ENCODE peak calls at places on chromosomes 1 and 21, in six cellular contexts. N is dermis microvascular lymphatic vessel endothelial cell, B is SJSA1, T is MM.1S, J is WTC11, I is neural progenitor cell. V is an unnamed sample.

GRCh38 chr1:117166076-117166475 is 44.5 kb upstream of the TRIM45 start:
- DNase-seq in N (no peak), T (no peak), J (no peak), B (no peak), I (no peak), V (no peak)

GRCh38 chr1:208135354-208135753 is 108.8 kb downstream of the PLXNA2 start:
- DNase-seq in I (no peak), N (no peak), T (no peak), J (no peak), B (no peak), V (no peak)

GRCh38 chr1:27879374-27880082 is 7.2 kb downstream of the THEMIS2 start:
- DNase-seq in T (no peak), I (no peak), N (no peak), B (no peak), J (no peak), V (no peak)

GRCh38 chr1:89804646-89805237 is 16.1 kb upstream of the LRRC8D start:
- DNase-seq in N (peak), J (peak), B (peak), T (peak), I (peak), V (peak)

GRCh38 chr1:230752407-230752806 is 5.2 kb downstream of the CAPN9 start:
- DNase-seq in T (no peak), I (no peak), B (no peak), N (no peak), J (peak), V (peak)

GRCh38 chr1:174008979-174009378 is 13.2 kb downstream of the RC3H1 start:
- DNase-seq in N (no peak), J (no peak), B (no peak), I (no peak), T (no peak), V (no peak)

GRCh38 chr21:19322360-19322759 is 918.8 kb upstream of the TMPRSS15 start:
- DNase-seq in I (no peak), N (no peak), T (no peak), J (no peak), B (no peak), V (peak)

GRCh38 chr1:198253668-198254067 is 96.9 kb downstream of the NEK7 start:
- DNase-seq in B (no peak), T (peak), I (peak), J (no peak), N (peak), V (peak)

GRCh38 chr1:84619383-84620093 is 45.3 kb upstream of the CTBS start:
- DNase-seq in T (no peak), B (peak), I (no peak), N (peak), J (no peak), V (peak)

GRCh38 chr1:206744683-206745082 is 25.9 kb upstream of the IL19 start:
- DNase-seq in I (no peak), N (no peak), B (no peak), T (no peak), J (no peak), V (no peak)

GRCh38 chr1:72780212-72780611 is 497.9 kb upstream of the NEGR1 start:
- DNase-seq in I (no peak), N (no peak), T (no peak), J (no peak), B (no peak), V (no peak)

GRCh38 chr1:20037877-20038276 is 32.1 kb upstream of the PLA2G5 start:
- DNase-seq in N (no peak), J (peak), B (no peak), T (peak), I (no peak), V (no peak)

GRCh38 chr1:89022167-89022959 is at the start of gene GBP3:
- DNase-seq in T (peak), N (peak), I (no peak), B (no peak), J (no peak), V (peak)

GRCh38 chr1:15730423-15730822 is 5.6 kb upstream of the SLC25A34 start:
- DNase-seq in B (no peak), T (no peak), N (no peak), I (no peak), J (no peak), V (no peak)

GRCh38 chr1:225481738-225482137 is 53.9 kb upstream of the LBR start:
- DNase-seq in T (no peak), I (no peak), B (no peak), N (no peak), J (no peak), V (peak)

GRCh38 chr1:46551597-46552095 is at the start of gene KNCN:
- DNase-seq in N (no peak), I (no peak), B (no peak), T (no peak), J (no peak), V (no peak)

GRCh38 chr1:37989381-37989930 is 366 bp downstream of the SF3A3 start:
- DNase-seq in I (peak), J (no peak), T (peak), B (peak), N (peak), V (peak)

GRCh38 chr1:51569284-51570062 is 47.4 kb upstream of the OSBPL9 start:
- DNase-seq in N (peak), T (peak), B (peak), I (no peak), J (no peak), V (peak)

GRCh38 chr1:24830680-24831272 is 85.5 kb downstream of the CLIC4 start:
- DNase-seq in I (peak), J (no peak), B (no peak), T (peak), N (peak), V (peak)

GRCh38 chr1:7404046-7404742 is 366.9 kb upstream of the VAMP3 start:
- DNase-seq in I (no peak), T (no peak), B (peak), N (no peak), J (no peak), V (no peak)

GRCh38 chr1:912740-913301 is 10.9 kb upstream of the SAMD11 start:
- DNase-seq in N (no peak), T (no peak), J (peak), I (peak), B (no peak), V (peak)

GRCh38 chr1:161930064-161930463 is 93.6 kb downstream of the OLFML2B start:
- DNase-seq in N (peak), J (no peak), T (no peak), I (no peak), B (no peak), V (no peak)

GRCh38 chr1:214316597-214316996 is 35.6 kb downstream of the SMYD2 start:
- DNase-seq in I (peak), B (no peak), J (peak), T (no peak), N (peak), V (no peak)

GRCh38 chr1:31575373-31576140 is 758 bp upstream of the TINAGL1 start:
- DNase-seq in J (peak), N (no peak), T (no peak), B (peak), I (peak), V (peak)

GRCh38 chr1:190138266-190138665 is 339.4 kb downstream of the BRINP3 start:
- DNase-seq in N (no peak), I (no peak), T (no peak), B (no peak), J (no peak), V (no peak)

GRCh38 chr1:27144349-27144748 is 10.6 kb downstream of the SLC9A1 start:
- DNase-seq in B (no peak), I (no peak), T (no peak), N (no peak), J (no peak), V (no peak)

GRCh38 chr1:226002667-226003501 is 3.7 kb upstream of the SDE2 start:
- DNase-seq in I (peak), J (peak), N (peak), T (no peak), B (peak), V (peak)

GRCh38 chr1:30787856-30788495 is 30.4 kb upstream of the LAPTM5 start:
- DNase-seq in J (no peak), I (no peak), T (no peak), B (no peak), N (no peak), V (no peak)

GRCh38 chr1:172177849-172178248 is 242.6 kb upstream of the C1orf105 start:
- DNase-seq in J (no peak), N (no peak), T (no peak), B (no peak), I (no peak), V (peak)

GRCh38 chr1:243693764-243694163 is 156.3 kb downstream of the AKT3 start:
- DNase-seq in N (no peak), I (no peak), T (no peak), B (no peak), J (no peak), V (no peak)

GRCh38 chr1:228496494-228496893 is 9.3 kb downstream of the RNF187 start:
- DNase-seq in J (no peak), I (no peak), N (no peak), B (no peak), T (no peak), V (no peak)

GRCh38 chr1:85344256-85344694 is 67.8 kb upstream of the BCL10 start:
- DNase-seq in B (peak), J (peak), I (peak), N (peak), T (no peak), V (peak)

GRCh38 chr1:36847761-36848160 is 186.6 kb downstream of the GRIK3 start:
- DNase-seq in I (peak), B (no peak), T (no peak), N (no peak), J (peak), V (no peak)

GRCh38 chr1:234776256-234776874 is 166.4 kb upstream of the IRF2BP2 start:
- DNase-seq in B (peak), I (no peak), T (no peak), J (no peak), N (no peak), V (no peak)

GRCh38 chr1:43241352-43241953 is 28.3 kb upstream of the TMEM125 start:
- DNase-seq in T (no peak), I (no peak), B (no peak), J (no peak), N (peak), V (peak)

GRCh38 chr1:9687120-9687875 is 35.8 kb downstream of the PIK3CD start:
- DNase-seq in J (peak), T (peak), B (peak), N (peak), I (peak), V (peak)